ENCODE peak calls at places on chromosomes 11 and 22, in five cellular contexts. H is fibroblast of pulmonary artery, S is A549, F is progenitor cell of endocrine pancreas, Z is GM13976. P is an unnamed sample.
A peak's percentile ranks its signal among the peaks of the same experiment; 100 is the strongest.

GRCh38 chr11:10309163-10310093 is 4.6 kb downstream of the ADM start:
- DNase-seq in S (peak; percentile 82), Z (no peak), H (peak; percentile 84), F (no peak), P (no peak)

GRCh38 chr11:44570411-44571155 is 5.1 kb downstream of the CD82 start:
- DNase-seq in F (no peak), H (no peak), Z (no peak), S (no peak), P (no peak)

GRCh38 chr11:117693344-117693743 is 103.7 kb downstream of the DSCAML1 start:
- DNase-seq in H (no peak), F (no peak), Z (no peak), S (no peak), P (no peak)

GRCh38 chr22:44516841-44517240 is 18.8 kb upstream of the RTL6 start:
- DNase-seq in S (no peak), H (no peak), F (no peak), Z (no peak), P (no peak)

GRCh38 chr11:83037877-83038276 is 33.8 kb downstream of the RAB30 start:
- DNase-seq in H (no peak), Z (no peak), S (no peak), F (no peak), P (no peak)

GRCh38 chr11:110173775-110174644 is 80.8 kb downstream of the ZC3H12C start:
- DNase-seq in Z (peak; percentile 69), H (peak; percentile 84), F (peak; percentile 52), S (peak; percentile 75), P (peak; percentile 84)

GRCh38 chr11:103946793-103947565 is 89.5 kb upstream of the DDI1 start:
- DNase-seq in F (no peak), Z (no peak), S (no peak), H (peak; percentile 50), P (no peak)

GRCh38 chr11:90288207-90288821 is 65.5 kb upstream of the CHORDC1 start:
- DNase-seq in Z (peak; percentile 31), H (peak; percentile 17), S (peak; percentile 40), F (no peak), P (no peak)

GRCh38 chr11:127926721-127927120 is 660.6 kb downstream of the ETS1 start:
- DNase-seq in S (no peak), H (no peak), Z (no peak), F (no peak), P (no peak)

GRCh38 chr11:8356731-8357504 is 93.2 kb upstream of the LMO1 start:
- DNase-seq in F (no peak), Z (no peak), H (no peak), S (no peak), P (no peak)

GRCh38 chr11:117795726-117796455 is 1.1 kb downstream of the DSCAML1 start:
- DNase-seq in H (no peak), S (no peak), Z (peak; percentile 38), F (no peak), P (no peak)

GRCh38 chr22:26669060-26669481 is 11.7 kb downstream of the MIAT start:
- DNase-seq in H (peak; percentile 61), F (no peak), Z (no peak), S (peak; percentile 76), P (peak; percentile 80)
- TF ChIP-seq CTCF in H (peak; percentile 47), F (peak; percentile 53), Z (no peak), S (peak; percentile 25), P (peak; percentile 84)

DNA sequence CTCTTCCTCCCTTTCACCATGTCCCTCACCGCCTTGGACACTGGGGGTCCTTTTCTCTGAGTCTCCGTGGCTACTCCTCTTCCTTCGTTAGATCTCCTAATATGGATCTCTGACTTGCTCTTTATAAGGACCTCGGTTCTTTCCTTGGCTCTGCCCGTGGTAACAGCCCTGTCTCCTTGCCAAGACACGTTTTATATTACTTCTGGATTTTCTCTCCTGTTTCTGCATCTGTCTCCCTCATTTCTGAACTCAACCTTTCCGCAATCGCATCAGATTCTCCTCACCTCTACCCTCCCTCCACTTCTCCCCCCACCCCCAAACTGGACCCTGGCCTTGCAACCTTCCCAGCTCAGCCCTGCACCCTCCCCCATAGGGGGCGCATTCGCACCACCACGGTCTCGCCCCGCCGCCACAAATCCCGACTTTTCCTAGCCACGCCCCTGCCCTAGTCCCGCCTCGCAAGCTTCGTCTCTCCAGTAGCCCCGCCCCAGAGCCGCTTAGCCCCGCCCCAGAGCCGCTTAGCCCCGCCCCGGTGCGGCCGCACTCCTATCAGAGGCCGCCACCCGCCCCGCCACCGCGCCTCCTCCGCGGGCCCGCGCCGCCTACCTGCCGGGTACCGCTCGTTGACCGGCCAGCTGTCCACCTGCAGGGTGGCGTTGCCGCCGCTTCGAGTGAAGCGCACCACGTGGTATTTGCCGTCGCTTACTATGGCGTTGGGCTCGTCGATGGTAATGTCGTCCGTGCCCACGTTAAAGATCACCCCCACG is 39.0 kb downstream of the SLC22A12 start:
- DNase-seq in Z (no peak), H (no peak), F (peak; percentile 28), S (peak; percentile 56), P (peak; percentile 63)
- TF ChIP-seq CTCF in Z (no peak), H (no peak), F (peak; percentile 21), S (no peak), P (no peak)

GRCh38 chr22:36331306-36331911 is 56.4 kb downstream of the MYH9 start:
- DNase-seq in S (peak; percentile 88), F (no peak), Z (peak; percentile 89), H (peak; percentile 96), P (no peak)
- TF ChIP-seq CTCF in S (no peak), F (no peak), Z (no peak), H (no peak), P (no peak)

DNA sequence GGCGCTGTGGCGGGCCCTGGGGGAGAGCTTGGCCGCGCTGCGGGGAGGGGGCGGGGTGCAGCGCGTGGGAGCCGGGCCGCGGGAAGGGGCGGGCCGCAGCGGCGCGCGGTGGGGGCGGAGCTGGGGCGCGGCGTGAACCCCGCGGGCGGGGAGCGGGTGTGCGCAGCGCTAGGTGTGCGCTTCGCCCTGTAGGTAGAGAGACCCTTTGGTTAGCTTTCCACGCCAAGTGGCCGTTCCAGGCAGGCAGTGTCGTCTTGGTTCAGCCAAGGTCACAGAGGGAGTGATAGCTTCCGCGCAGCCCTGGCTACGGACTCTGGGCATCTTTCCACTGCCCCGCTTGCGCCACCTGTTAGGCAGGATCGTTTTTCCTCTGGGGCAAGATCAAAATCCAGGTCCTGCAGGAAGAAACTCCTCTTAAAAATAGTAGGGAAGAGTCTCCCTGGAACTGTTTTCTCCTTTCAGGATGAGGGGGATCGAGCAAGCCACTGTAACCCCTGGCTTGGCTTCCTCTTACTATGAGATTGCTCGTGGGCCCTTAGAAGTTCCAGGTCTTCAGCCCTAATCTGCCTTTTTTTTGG is 434 bp downstream of the BANF1 start:
- DNase-seq in S (peak; percentile 52), F (no peak), Z (peak; percentile 83), H (peak; percentile 53), P (no peak)
- TF ChIP-seq CTCF in S (peak; percentile 21), F (no peak), Z (no peak), H (peak; percentile 18), P (no peak)

DNA sequence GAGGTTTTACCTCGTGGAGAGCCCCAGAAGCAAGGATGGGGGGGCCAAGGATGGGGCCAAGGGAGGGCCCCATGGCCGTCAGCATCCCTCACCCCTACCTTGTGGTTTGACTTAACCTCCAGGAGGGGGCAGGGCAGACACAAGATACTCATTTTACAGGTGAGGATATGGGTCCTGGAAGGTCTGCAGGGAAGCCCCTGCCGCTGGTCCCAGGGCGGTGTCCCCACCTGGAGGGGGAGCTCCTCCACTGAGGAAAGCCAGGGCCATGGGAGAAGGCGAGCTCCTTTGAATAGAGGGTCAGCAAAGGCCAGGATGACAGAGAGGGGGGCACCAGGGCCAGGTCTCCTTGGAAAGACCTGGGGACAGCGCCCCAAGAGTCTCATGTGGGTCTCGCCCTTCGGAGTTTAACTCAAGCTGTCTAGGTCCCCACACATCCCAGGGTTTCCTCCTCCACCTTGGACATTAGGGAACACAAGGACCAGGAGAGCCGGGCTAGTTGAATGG is 5.9 kb upstream of the ADORA2A start:
- DNase-seq in H (no peak), S (peak; percentile 25), Z (peak; percentile 74), F (no peak), P (peak; percentile 14)
- TF ChIP-seq CTCF in H (no peak), S (peak; percentile 15), Z (peak; percentile 19), F (peak; percentile 61), P (peak; percentile 20)

GRCh38 chr11:68044145-68044813 is 5.5 kb downstream of the TCIRG1 start:
- DNase-seq in F (no peak), H (no peak), Z (no peak), S (no peak), P (no peak)
- TF ChIP-seq CTCF in F (no peak), H (no peak), Z (no peak), S (no peak), P (no peak)

GRCh38 chr11:1853376-1854131 is 670 bp downstream of the LSP1 start:
- DNase-seq in Z (no peak), F (no peak), H (no peak), S (no peak), P (no peak)
- TF ChIP-seq CTCF in Z (no peak), F (no peak), H (no peak), S (no peak), P (no peak)

DNA sequence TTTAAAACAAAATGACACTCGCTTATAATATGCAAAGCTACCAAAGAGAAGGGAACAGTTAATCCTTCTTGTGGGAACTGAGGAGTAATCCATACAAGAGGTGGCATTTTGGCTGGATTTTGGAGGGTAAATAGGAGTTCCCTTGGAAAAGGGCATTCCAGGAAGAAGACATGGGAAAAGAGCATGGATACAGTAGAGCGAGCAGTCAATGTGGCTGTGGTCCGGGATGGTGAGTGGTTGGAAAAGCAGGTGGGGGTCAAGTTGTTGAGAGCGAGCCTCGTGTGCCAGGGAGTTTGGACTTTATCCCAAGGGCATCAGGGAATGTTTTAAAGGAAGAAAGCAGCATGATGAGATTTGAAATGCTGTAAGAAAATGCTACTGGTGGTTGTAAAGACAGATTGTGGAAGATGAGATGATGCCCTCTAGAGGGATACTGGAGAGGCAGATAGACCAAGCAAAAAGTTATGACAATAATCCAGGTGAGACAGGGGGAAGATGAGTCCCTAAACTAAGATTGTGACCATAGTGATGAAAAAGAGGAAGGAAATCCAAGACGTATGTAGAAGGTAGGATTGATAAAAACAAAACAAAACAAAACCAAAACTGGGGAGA is 3.8 kb upstream of the MMP7 start:
- DNase-seq in Z (peak; percentile 42), H (no peak), S (no peak), F (no peak), P (no peak)
- TF ChIP-seq CTCF in Z (peak; percentile 19), H (peak; percentile 24), S (no peak), F (no peak), P (no peak)

GRCh38 chr11:126830216-126830615 is 170.4 kb downstream of the KIRREL3 start:
- DNase-seq in H (no peak), F (no peak), S (no peak), Z (no peak), P (no peak)
- TF ChIP-seq CTCF in H (no peak), F (no peak), S (no peak), Z (no peak), P (no peak)

P was measured in glutamatergic neuron.